ENCODE peak calls at places on chromosomes 11 and 22, in four cellular contexts. Q is activated CD8-positive, alpha-beta T cell treated with anti-CD3 and anti-CD28 coated beads for 36 hours; V is esophagus squamous epithelium; J is CD8-positive, alpha-beta T cell. U is an unnamed sample.

GRCh38 chr22:44753189-44754042 is 1.0 kb downstream of the ARHGAP8 start:
- DNase-seq in V (no peak), J (no peak), Q (no peak), U (no peak)

GRCh38 chr11:10075141-10075540 is 218.9 kb downstream of the SBF2 start:
- DNase-seq in J (no peak), V (no peak), Q (no peak), U (no peak)

GRCh38 chr11:96095884-96096301 is 172.0 kb upstream of the MTMR2 start:
- DNase-seq in V (no peak), J (no peak), Q (no peak), U (no peak)

GRCh38 chr11:57460756-57461749 is 725 bp downstream of the RTN4RL2 start:
- DNase-seq in V (no peak), J (no peak), Q (no peak), U (no peak)

GRCh38 chr11:93515438-93515837 is 27.8 kb downstream of the SMCO4 start:
- DNase-seq in Q (no peak), V (no peak), J (no peak), U (no peak)

GRCh38 chr11:35292290-35292689 is 127.1 kb downstream of the SLC1A2 start:
- DNase-seq in V (no peak), Q (peak), J (no peak), U (no peak)

GRCh38 chr11:2433106-2433925 is 11.0 kb downstream of the TRPM5 start:
- DNase-seq in J (no peak), V (no peak), Q (no peak), U (no peak)

GRCh38 chr11:77345621-77346020 is 44.1 kb upstream of the GDPD4 start:
- DNase-seq in V (no peak), J (no peak), Q (no peak), U (no peak)

GRCh38 chr22:31400023-31400397 is 606 bp downstream of the DRG1 start:
- DNase-seq in J (no peak), V (no peak), Q (no peak), U (no peak)

GRCh38 chr11:2825886-2826678 is 59.5 kb downstream of the CDKN1C start:
- DNase-seq in J (no peak), V (no peak), Q (peak), U (no peak)

GRCh38 chr11:130561441-130561881 is 113.0 kb downstream of the ADAMTS15 start:
- DNase-seq in Q (no peak), V (no peak), J (no peak), U (no peak)

GRCh38 chr11:13594045-13594444 is 74.4 kb upstream of the FAR1 start:
- DNase-seq in V (no peak), J (no peak), Q (no peak), U (no peak)

GRCh38 chr11:67651976-67652895 is 1.7 kb upstream of the ACY3 start:
- DNase-seq in V (no peak), J (no peak), Q (no peak), U (no peak)

GRCh38 chr22:49519117-49519737 is 308.4 kb downstream of the BRD1 start:
- DNase-seq in Q (no peak), V (no peak), J (no peak), U (no peak)

GRCh38 chr11:65890324-65891179 is at the start of gene CCDC85B:
- DNase-seq in J (peak), Q (peak), V (peak), U (peak)

GRCh38 chr11:70270877-70271634 is 566 bp downstream of the PPFIA1 start:
- DNase-seq in Q (peak), J (peak), V (no peak), U (peak)

GRCh38 chr11:96207459-96208449 is 135.2 kb downstream of the MAML2 start:
- DNase-seq in J (no peak), V (no peak), Q (peak), U (no peak)

GRCh38 chr22:29230916-29231875 is 25.5 kb downstream of the EMID1 start:
- DNase-seq in J (no peak), V (no peak), Q (no peak), U (no peak)

GRCh38 chr11:75238595-75239245 is 1.9 kb upstream of the TPBGL start:
- DNase-seq in V (no peak), J (no peak), Q (no peak), U (no peak)

GRCh38 chr11:33965032-33965431 is 73.2 kb upstream of the LMO2 start:
- DNase-seq in J (no peak), V (no peak), Q (no peak), U (no peak)

GRCh38 chr11:70488171-70488570 is 89.8 kb downstream of the CTTN start:
- DNase-seq in Q (no peak), V (no peak), J (no peak), U (no peak)

GRCh38 chr11:45671246-45672171 is 6.1 kb upstream of the CHST1 start:
- DNase-seq in Q (no peak), V (no peak), J (no peak), U (no peak)

DNA sequence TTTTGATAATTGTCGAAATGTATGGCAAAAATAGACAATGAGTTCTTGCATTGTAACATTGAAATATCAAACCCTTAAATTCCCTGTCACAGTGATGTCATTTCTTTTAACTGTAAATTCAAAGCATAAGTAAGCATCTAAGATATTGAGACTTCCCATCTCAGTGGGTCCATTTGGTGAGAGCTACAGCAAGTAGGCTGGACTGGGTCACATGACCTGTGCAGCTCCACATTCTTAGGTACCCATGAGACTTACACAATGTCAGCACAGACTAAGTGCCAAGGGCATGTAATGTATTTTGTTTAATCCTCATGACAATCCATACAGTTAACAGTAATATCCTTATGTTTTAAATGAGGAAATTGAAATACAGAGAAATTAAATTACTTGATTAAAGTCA is 210.7 kb downstream of the NELL1 start:
- DNase-seq in V (no peak), J (no peak), Q (no peak), U (no peak)
- TF ChIP-seq CTCF in V (no peak), J (no peak), Q (no peak), U (no peak)

GRCh38 chr11:61567286-61568061 is 13.4 kb downstream of the SYT7 start:
- DNase-seq in V (no peak), J (peak), Q (peak), U (peak)
- TF ChIP-seq CTCF in V (peak), J (no peak), Q (peak), U (no peak)

GRCh38 chr11:132948252-132948651 is 584.0 kb downstream of the OPCML start:
- DNase-seq in J (no peak), V (no peak), Q (no peak), U (no peak)
- TF ChIP-seq CTCF in J (no peak), V (no peak), Q (no peak), U (no peak)

GRCh38 chr22:38418589-38418988 is 36.4 kb downstream of the KCNJ4 start:
- DNase-seq in Q (no peak), J (no peak), V (no peak), U (no peak)
- TF ChIP-seq CTCF in Q (no peak), J (no peak), V (no peak), U (no peak)

GRCh38 chr11:117098269-117099231 is at the start of gene SIK3:
- DNase-seq in V (peak), J (peak), Q (peak), U (peak)
- TF ChIP-seq CTCF in V (peak), J (peak), Q (peak), U (peak)

GRCh38 chr11:60360621-60361020 is 17.7 kb upstream of the MS4A7 start:
- DNase-seq in V (no peak), J (no peak), Q (no peak), U (no peak)

GRCh38 chr11:60367896-60368295 is 10.4 kb upstream of the MS4A7 start:
- DNase-seq in Q (no peak), V (no peak), J (no peak), U (no peak)

GRCh38 chr11:60367009-60367408 is 11.3 kb upstream of the MS4A7 start:
- DNase-seq in V (no peak), J (no peak), Q (peak), U (no peak)

GRCh38 chr11:60363542-60364525 is 14.5 kb upstream of the MS4A7 start:
- DNase-seq in Q (peak), V (no peak), J (peak), U (peak)
- TF ChIP-seq CTCF in Q (peak), V (peak), J (peak), U (peak)

GRCh38 chr11:64356498-64357411 is 2.2 kb upstream of the RPS6KA4 start:
- DNase-seq in Q (peak), V (no peak), J (no peak), U (no peak)
- TF ChIP-seq CTCF in Q (no peak), V (peak), J (no peak), U (no peak)

DNA sequence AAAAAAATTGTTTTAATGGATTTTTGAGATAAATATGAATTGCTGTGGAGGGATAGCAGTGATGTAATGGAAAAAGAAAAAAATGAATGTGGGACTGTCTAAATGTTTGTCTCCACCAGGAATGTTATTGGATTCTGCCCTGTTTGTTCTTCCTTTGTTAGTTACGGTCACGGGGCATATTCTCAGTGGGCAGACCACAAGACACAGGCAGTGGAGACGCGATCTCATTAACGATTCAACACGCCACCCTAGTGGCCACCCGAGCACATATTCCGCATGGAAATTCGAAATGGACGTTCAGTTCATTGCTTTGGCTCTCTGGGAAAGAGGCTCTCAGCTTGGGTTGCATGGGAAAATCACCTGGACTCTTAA is 151.8 kb upstream of the TTC12 start:
- DNase-seq in V (no peak), J (no peak), Q (no peak), U (no peak)
- TF ChIP-seq CTCF in V (no peak), J (no peak), Q (no peak), U (no peak)

GRCh38 chr11:128888034-128888985 is 2.8 kb upstream of the KCNJ5 start:
- DNase-seq in V (no peak), Q (no peak), J (no peak), U (no peak)
- TF ChIP-seq CTCF in V (peak), Q (no peak), J (no peak), U (no peak)